ENCODE peak calls at places on chromosomes 16 and 17, in four cellular contexts. I is kidney glomerular epithelial cell, F is NCI-H1092, M is WTC11. Z is an unnamed sample.

GRCh38 chr16:47142469-47143328 is 1.0 kb downstream of the NETO2 start:
- DNase-seq in M (peak), F (no peak), I (peak), Z (peak)

GRCh38 chr17:64615025-64615677 is 47.0 kb downstream of the SMURF2 start:
- DNase-seq in M (no peak), F (no peak), I (peak), Z (no peak)

GRCh38 chr17:7894226-7894625 is 5.6 kb downstream of the CHD3 start:
- DNase-seq in F (no peak), I (no peak), M (no peak), Z (no peak)

GRCh38 chr17:82495844-82496528 is 23.5 kb upstream of the FOXK2 start:
- DNase-seq in F (no peak), M (peak), I (no peak), Z (no peak)

GRCh38 chr16:57540906-57541753 is 1.3 kb upstream of the ADGRG5 start:
- DNase-seq in I (no peak), F (no peak), M (no peak), Z (no peak)

GRCh38 chr16:20243731-20244281 is 83.5 kb downstream of the GP2 start:
- DNase-seq in M (no peak), F (no peak), I (no peak), Z (no peak)

GRCh38 chr16:56401482-56401881 is 23.9 kb downstream of the AMFR start:
- DNase-seq in F (no peak), I (no peak), M (peak), Z (no peak)

GRCh38 chr17:29683481-29683880 is 60.8 kb upstream of the CORO6 start:
- DNase-seq in F (no peak), M (no peak), I (no peak), Z (no peak)

GRCh38 chr16:414395-415169 is 10.9 kb upstream of the RAB11FIP3 start:
- DNase-seq in M (no peak), I (no peak), F (no peak), Z (no peak)

GRCh38 chr17:76337413-76337777 is 16.3 kb downstream of the PRPSAP1 start:
- DNase-seq in I (peak), F (no peak), M (no peak), Z (no peak)

GRCh38 chr16:4052801-4053662 is 63.2 kb downstream of the ADCY9 start:
- DNase-seq in F (peak), M (no peak), I (no peak), Z (peak)

GRCh38 chr16:69554495-69554894 is 11.3 kb upstream of the NFAT5 start:
- DNase-seq in F (no peak), I (no peak), M (no peak), Z (no peak)

GRCh38 chr17:9228408-9229159 is 207.3 kb downstream of the NTN1 start:
- DNase-seq in I (no peak), F (no peak), M (no peak), Z (no peak)

GRCh38 chr17:559699-560378 is 154.8 kb downstream of the VPS53 start:
- DNase-seq in M (no peak), F (no peak), I (peak), Z (peak)

Z was measured in epithelial cell of proximal tubule.